ENCODE peak calls at places on chromosomes 7 and 10, in seven cellular contexts. One of them, this sample, is unnamed.
A peak's percentile ranks its signal among the peaks of the same experiment; 100 is the strongest.

GRCh38 chr10:55398463-55398862 is 597.4 kb upstream of the PCDH15 start:
- DNase-seq in transverse colon: no peak
- DNase-seq in fibroblast of lung: no peak
- DNase-seq in sigmoid colon: no peak
- DNase-seq in activated CD4-positive, alpha-beta T cell treated with anti-CD3 and anti-CD28 coated beads for 36 hours: no peak
- DNase-seq in stimulated activated CD8-positive, alpha-beta memory T cell treated with anti-CD3 and anti-CD28 coated beads, Interleukin-15, amount 100 ng/mL, for 24 hours: no peak
- DNase-seq in body of pancreas: no peak
- DNase-seq in this sample: no peak

GRCh38 chr7:2011266-2012043 is 221.3 kb downstream of the MAD1L1 start:
- DNase-seq in transverse colon: no peak
- DNase-seq in fibroblast of lung: no peak
- DNase-seq in sigmoid colon: peak; percentile 57
- DNase-seq in activated CD4-positive, alpha-beta T cell treated with anti-CD3 and anti-CD28 coated beads for 36 hours: no peak
- DNase-seq in stimulated activated CD8-positive, alpha-beta memory T cell treated with anti-CD3 and anti-CD28 coated beads, Interleukin-15, amount 100 ng/mL, for 24 hours: no peak
- DNase-seq in body of pancreas: peak; percentile 8
- DNase-seq in this sample: peak; percentile 76

GRCh38 chr10:77889277-77889903 is 37.2 kb downstream of the DLG5 start:
- DNase-seq in transverse colon: peak; percentile 74
- DNase-seq in fibroblast of lung: no peak
- DNase-seq in sigmoid colon: no peak
- DNase-seq in activated CD4-positive, alpha-beta T cell treated with anti-CD3 and anti-CD28 coated beads for 36 hours: no peak
- DNase-seq in stimulated activated CD8-positive, alpha-beta memory T cell treated with anti-CD3 and anti-CD28 coated beads, Interleukin-15, amount 100 ng/mL, for 24 hours: no peak
- DNase-seq in body of pancreas: peak; percentile 92
- DNase-seq in this sample: no peak

GRCh38 chr7:106820321-106821217 is 44.5 kb upstream of the PIK3CG start:
- DNase-seq in transverse colon: no peak
- DNase-seq in fibroblast of lung: no peak
- DNase-seq in sigmoid colon: no peak
- DNase-seq in activated CD4-positive, alpha-beta T cell treated with anti-CD3 and anti-CD28 coated beads for 36 hours: no peak
- DNase-seq in stimulated activated CD8-positive, alpha-beta memory T cell treated with anti-CD3 and anti-CD28 coated beads, Interleukin-15, amount 100 ng/mL, for 24 hours: no peak
- DNase-seq in body of pancreas: no peak
- DNase-seq in this sample: no peak

GRCh38 chr10:62842983-62843382 is 26.8 kb upstream of the EGR2 start:
- DNase-seq in transverse colon: no peak
- DNase-seq in fibroblast of lung: no peak
- DNase-seq in sigmoid colon: no peak
- DNase-seq in activated CD4-positive, alpha-beta T cell treated with anti-CD3 and anti-CD28 coated beads for 36 hours: no peak
- DNase-seq in stimulated activated CD8-positive, alpha-beta memory T cell treated with anti-CD3 and anti-CD28 coated beads, Interleukin-15, amount 100 ng/mL, for 24 hours: no peak
- DNase-seq in body of pancreas: no peak
- DNase-seq in this sample: no peak

GRCh38 chr7:152025937-152026890 is 740 bp downstream of the GALNT11 start:
- DNase-seq in transverse colon: no peak
- DNase-seq in fibroblast of lung: peak; percentile 1
- DNase-seq in sigmoid colon: no peak
- DNase-seq in activated CD4-positive, alpha-beta T cell treated with anti-CD3 and anti-CD28 coated beads for 36 hours: peak; percentile 7
- DNase-seq in stimulated activated CD8-positive, alpha-beta memory T cell treated with anti-CD3 and anti-CD28 coated beads, Interleukin-15, amount 100 ng/mL, for 24 hours: no peak
- DNase-seq in body of pancreas: no peak
- DNase-seq in this sample: no peak

GRCh38 chr10:52111151-52111891 is 202.8 kb upstream of the DKK1 start:
- DNase-seq in transverse colon: no peak
- DNase-seq in fibroblast of lung: peak; percentile 40
- DNase-seq in sigmoid colon: no peak
- DNase-seq in activated CD4-positive, alpha-beta T cell treated with anti-CD3 and anti-CD28 coated beads for 36 hours: no peak
- DNase-seq in stimulated activated CD8-positive, alpha-beta memory T cell treated with anti-CD3 and anti-CD28 coated beads, Interleukin-15, amount 100 ng/mL, for 24 hours: no peak
- DNase-seq in body of pancreas: no peak
- DNase-seq in this sample: no peak

GRCh38 chr10:125023269-125023668 is 81.3 kb downstream of the ZRANB1 start:
- DNase-seq in transverse colon: no peak
- DNase-seq in fibroblast of lung: no peak
- DNase-seq in sigmoid colon: peak; percentile 64
- DNase-seq in activated CD4-positive, alpha-beta T cell treated with anti-CD3 and anti-CD28 coated beads for 36 hours: no peak
- DNase-seq in stimulated activated CD8-positive, alpha-beta memory T cell treated with anti-CD3 and anti-CD28 coated beads, Interleukin-15, amount 100 ng/mL, for 24 hours: no peak
- DNase-seq in body of pancreas: peak; percentile 65
- DNase-seq in this sample: no peak

GRCh38 chr10:88421590-88421989 is 161.5 kb downstream of the RNLS start:
- DNase-seq in transverse colon: no peak
- DNase-seq in fibroblast of lung: no peak
- DNase-seq in sigmoid colon: no peak
- DNase-seq in activated CD4-positive, alpha-beta T cell treated with anti-CD3 and anti-CD28 coated beads for 36 hours: no peak
- DNase-seq in stimulated activated CD8-positive, alpha-beta memory T cell treated with anti-CD3 and anti-CD28 coated beads, Interleukin-15, amount 100 ng/mL, for 24 hours: no peak
- DNase-seq in body of pancreas: no peak
- DNase-seq in this sample: no peak

GRCh38 chr7:127530148-127530547 is 55.2 kb downstream of the GCC1 start:
- DNase-seq in transverse colon: no peak
- DNase-seq in fibroblast of lung: no peak
- DNase-seq in sigmoid colon: no peak
- DNase-seq in activated CD4-positive, alpha-beta T cell treated with anti-CD3 and anti-CD28 coated beads for 36 hours: no peak
- DNase-seq in stimulated activated CD8-positive, alpha-beta memory T cell treated with anti-CD3 and anti-CD28 coated beads, Interleukin-15, amount 100 ng/mL, for 24 hours: no peak
- DNase-seq in body of pancreas: no peak
- DNase-seq in this sample: no peak

This sample was measured in cardiac septum.